ENCODE peak calls at places on chromosome 1, in four cellular contexts. One of them, this sample, is unnamed.

GRCh38 chr1:22184892-22185612 is 42.2 kb upstream of the WNT4 start:
- DNase-seq in T-helper 9 cell: no peak
- DNase-seq in T-helper 2 cell: no peak
- DNase-seq in amygdala: no peak
- DNase-seq in this sample: peak

GRCh38 chr1:55898191-55898590 is 681.2 kb downstream of the PLPP3 start:
- DNase-seq in T-helper 9 cell: no peak
- DNase-seq in T-helper 2 cell: no peak
- DNase-seq in amygdala: no peak
- DNase-seq in this sample: no peak

GRCh38 chr1:155960081-155960745 is 18.1 kb downstream of the ARHGEF2 start:
- DNase-seq in T-helper 9 cell: no peak
- DNase-seq in T-helper 2 cell: no peak
- DNase-seq in amygdala: no peak
- DNase-seq in this sample: no peak

GRCh38 chr1:150295476-150295875 is 1.8 kb downstream of the MRPS21 start:
- DNase-seq in T-helper 9 cell: no peak
- DNase-seq in T-helper 2 cell: no peak
- DNase-seq in amygdala: no peak
- DNase-seq in this sample: no peak

GRCh38 chr1:218591966-218592365 is 246.8 kb downstream of the TGFB2 start:
- DNase-seq in T-helper 9 cell: no peak
- DNase-seq in T-helper 2 cell: no peak
- DNase-seq in amygdala: no peak
- DNase-seq in this sample: no peak

GRCh38 chr1:175892686-175893085 is 149.3 kb upstream of the TNR start:
- DNase-seq in T-helper 9 cell: no peak
- DNase-seq in T-helper 2 cell: no peak
- DNase-seq in amygdala: no peak
- DNase-seq in this sample: no peak

GRCh38 chr1:93601686-93602085 is 80.0 kb downstream of the BCAR3 start:
- DNase-seq in T-helper 9 cell: no peak
- DNase-seq in T-helper 2 cell: no peak
- DNase-seq in amygdala: no peak
- DNase-seq in this sample: no peak

GRCh38 chr1:110948038-110948810 is 15.5 kb downstream of the LRIF1 start:
- DNase-seq in T-helper 9 cell: no peak
- DNase-seq in T-helper 2 cell: no peak
- DNase-seq in amygdala: no peak
- DNase-seq in this sample: no peak

This sample was measured in CD8-positive, alpha-beta memory T cell.